ENCODE peak calls at places on chromosomes 12 and 14, in eight cellular contexts. Q, S, C, M, R, P, U and N are unnamed samples.

GRCh38 chr14:104650057-104650980 is 39.1 kb upstream of the INF2 start:
- DNase-seq in Q (peak; percentile 87), S (no peak), C (peak; percentile 28), M (peak; percentile 31), R (peak; percentile 42), P (peak; percentile 59), U (peak; percentile 69), N (peak; percentile 87)

GRCh38 chr12:6113691-6114475 is 10.6 kb downstream of the VWF start:
- DNase-seq in Q (no peak), S (no peak), C (no peak), M (peak; percentile 36), R (no peak), P (no peak), U (no peak), N (no peak)

GRCh38 chr12:42145552-42146215 is 1.0 kb upstream of the GXYLT1 start:
- DNase-seq in Q (no peak), S (no peak), C (no peak), M (no peak), R (no peak), P (peak; percentile 8), U (no peak), N (no peak)

GRCh38 chr14:100081997-100082625 is 16.9 kb downstream of the EVL start:
- DNase-seq in Q (no peak), S (no peak), C (no peak), M (no peak), R (no peak), P (no peak), U (no peak), N (no peak)

GRCh38 chr12:24728826-24729225 is 220.1 kb downstream of the BCAT1 start:
- DNase-seq in Q (no peak), S (no peak), C (no peak), M (no peak), R (no peak), P (no peak), U (no peak), N (no peak)

GRCh38 chr12:51592034-51592705 is 1.1 kb downstream of the SCN8A start:
- DNase-seq in Q (peak; percentile 26), S (no peak), C (peak; percentile 91), M (no peak), R (no peak), P (no peak), U (no peak), N (peak; percentile 64)

GRCh38 chr14:68270342-68270741 is 450.8 kb downstream of the RAD51B start:
- DNase-seq in Q (no peak), S (no peak), C (no peak), M (no peak), R (no peak), P (no peak), U (no peak), N (no peak)

GRCh38 chr12:34403706-34404376 is 381.5 kb downstream of the ALG10 start:
- DNase-seq in Q (peak; percentile 3), S (peak; percentile 46), C (no peak), M (no peak), R (no peak), P (no peak), U (peak; percentile 0), N (peak; percentile 0)

GRCh38 chr12:12964255-12964654 is 12.3 kb upstream of the GPRC5D start:
- DNase-seq in Q (no peak), S (no peak), C (no peak), M (no peak), R (no peak), P (peak; percentile 12), U (no peak), N (no peak)

GRCh38 chr14:61470261-61470953 is 149.0 kb downstream of the PRKCH start:
- DNase-seq in Q (peak; percentile 48), S (no peak), C (peak; percentile 96), M (peak; percentile 17), R (no peak), P (no peak), U (no peak), N (peak; percentile 47)

GRCh38 chr12:56152756-56153137 is 360 bp downstream of the MYL6B start:
- DNase-seq in Q (no peak), S (no peak), C (no peak), M (no peak), R (no peak), P (no peak), U (no peak), N (no peak)

GRCh38 chr12:84842406-84843013 is 70.1 kb downstream of the SLC6A15 start:
- DNase-seq in Q (no peak), S (no peak), C (peak; percentile 62), M (peak; percentile 53), R (no peak), P (peak; percentile 42), U (no peak), N (peak; percentile 52)

GRCh38 chr14:80447396-80447795 is 236.1 kb upstream of the DIO2 start:
- DNase-seq in Q (no peak), S (no peak), C (peak; percentile 31), M (no peak), R (no peak), P (no peak), U (no peak), N (no peak)

GRCh38 chr14:83860757-83861156 is 1669.2 kb upstream of the FLRT2 start:
- DNase-seq in Q (no peak), S (no peak), C (no peak), M (no peak), R (no peak), P (no peak), U (no peak), N (no peak)

GRCh38 chr14:37491076-37491475 is 104.0 kb downstream of the FOXA1 start:
- DNase-seq in Q (no peak), S (no peak), C (no peak), M (no peak), R (no peak), P (no peak), U (no peak), N (no peak)